ENCODE peak calls at places on chromosomes 6 and 20, in seven cellular contexts. One of them, this sample, is unnamed.

GRCh38 chr20:5056801-5057599 is 55.7 kb upstream of the SLC23A2 start:
- DNase-seq in heart right ventricle: peak; percentile 22
- DNase-seq in esophagus squamous epithelium: no peak
- DNase-seq in heart left ventricle: peak; percentile 36
- DNase-seq in hepatocyte: no peak
- DNase-seq in CD8-positive, alpha-beta memory T cell: peak; percentile 85
- DNase-seq in ovary: no peak
- DNase-seq in this sample: peak; percentile 39

GRCh38 chr6:15320683-15321082 is 74.8 kb downstream of the JARID2 start:
- DNase-seq in heart right ventricle: no peak
- DNase-seq in esophagus squamous epithelium: no peak
- DNase-seq in heart left ventricle: no peak
- DNase-seq in hepatocyte: no peak
- DNase-seq in CD8-positive, alpha-beta memory T cell: no peak
- DNase-seq in ovary: no peak
- DNase-seq in this sample: no peak

GRCh38 chr6:54474898-54475297 is 166.7 kb downstream of the TINAG start:
- DNase-seq in heart right ventricle: no peak
- DNase-seq in esophagus squamous epithelium: no peak
- DNase-seq in heart left ventricle: no peak
- DNase-seq in hepatocyte: no peak
- DNase-seq in CD8-positive, alpha-beta memory T cell: no peak
- DNase-seq in ovary: no peak
- DNase-seq in this sample: no peak

GRCh38 chr6:103995571-103995970 is 864.1 kb downstream of the HACE1 start:
- DNase-seq in heart right ventricle: no peak
- DNase-seq in esophagus squamous epithelium: no peak
- DNase-seq in heart left ventricle: no peak
- DNase-seq in hepatocyte: no peak
- DNase-seq in CD8-positive, alpha-beta memory T cell: no peak
- DNase-seq in ovary: no peak
- DNase-seq in this sample: no peak

GRCh38 chr20:9422335-9422734 is 92.1 kb upstream of the LAMP5 start:
- DNase-seq in heart right ventricle: no peak
- DNase-seq in esophagus squamous epithelium: no peak
- DNase-seq in heart left ventricle: no peak
- DNase-seq in hepatocyte: no peak
- DNase-seq in CD8-positive, alpha-beta memory T cell: no peak
- DNase-seq in ovary: no peak
- DNase-seq in this sample: no peak

GRCh38 chr20:10288421-10288820 is 69.8 kb downstream of the SNAP25 start:
- DNase-seq in heart right ventricle: no peak
- DNase-seq in esophagus squamous epithelium: no peak
- DNase-seq in heart left ventricle: no peak
- DNase-seq in hepatocyte: no peak
- DNase-seq in CD8-positive, alpha-beta memory T cell: no peak
- DNase-seq in ovary: no peak
- DNase-seq in this sample: no peak

GRCh38 chr6:106098383-106099234 is 12.5 kb downstream of the PRDM1 start:
- DNase-seq in heart right ventricle: peak; percentile 50
- DNase-seq in esophagus squamous epithelium: no peak
- DNase-seq in heart left ventricle: peak; percentile 45
- DNase-seq in hepatocyte: peak; percentile 66
- DNase-seq in CD8-positive, alpha-beta memory T cell: peak; percentile 83
- DNase-seq in ovary: no peak
- DNase-seq in this sample: no peak

GRCh38 chr20:48017992-48018391 is 232.7 kb upstream of the SULF2 start:
- DNase-seq in heart right ventricle: no peak
- DNase-seq in esophagus squamous epithelium: no peak
- DNase-seq in heart left ventricle: no peak
- DNase-seq in hepatocyte: no peak
- DNase-seq in CD8-positive, alpha-beta memory T cell: no peak
- DNase-seq in ovary: no peak
- DNase-seq in this sample: no peak

DNA sequence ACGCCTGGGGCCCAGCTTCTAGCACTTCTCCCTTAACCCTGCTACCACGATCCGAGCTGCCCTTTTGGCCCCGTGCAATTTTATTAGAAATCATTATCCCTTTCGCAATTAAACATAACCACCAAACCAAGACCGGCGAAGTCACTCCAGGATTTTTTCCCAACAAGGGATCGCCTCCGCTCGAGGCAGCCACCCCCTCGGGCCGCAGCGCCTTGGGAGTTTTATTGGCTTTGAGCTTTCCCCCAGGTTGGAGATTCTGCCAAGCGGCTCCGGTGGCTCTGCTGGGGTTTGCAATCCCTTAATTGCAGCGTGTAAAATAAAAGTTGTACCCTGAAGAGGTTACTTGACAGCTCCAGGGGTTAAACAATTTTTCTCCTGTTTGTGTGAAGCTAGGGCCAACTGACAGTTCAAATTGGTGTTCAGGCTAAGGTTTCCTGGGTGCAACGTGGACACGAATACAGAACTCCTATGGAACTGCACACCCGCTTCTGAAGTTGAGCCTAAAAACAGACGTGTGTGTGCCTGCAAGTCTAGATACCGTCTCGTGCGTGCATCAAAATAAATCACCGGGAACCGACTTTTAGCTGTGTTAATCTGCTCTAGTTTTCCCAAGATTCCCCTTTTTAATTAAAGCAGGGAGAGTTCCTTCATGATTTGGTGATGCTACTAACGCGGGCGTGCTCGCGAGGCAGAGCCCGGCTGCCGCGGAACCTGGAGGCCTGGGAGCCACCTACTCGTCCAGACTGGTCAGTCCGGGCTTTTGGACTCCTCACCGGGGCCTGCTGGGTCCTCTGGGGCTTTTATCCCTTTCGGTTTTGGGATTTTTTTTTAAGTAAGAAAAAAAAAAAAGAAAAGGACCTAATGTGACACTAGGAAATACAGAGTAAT is 963 bp upstream of the TFAP2A start:
- DNase-seq in heart right ventricle: no peak
- DNase-seq in esophagus squamous epithelium: no peak
- DNase-seq in heart left ventricle: no peak
- DNase-seq in hepatocyte: no peak
- DNase-seq in CD8-positive, alpha-beta memory T cell: no peak
- DNase-seq in ovary: no peak
- DNase-seq in this sample: no peak
- H3K4me1 ChIP-seq in heart right ventricle: peaks cover 55% of the 10 kb centered on the region
- H3K4me1 ChIP-seq in esophagus squamous epithelium: peaks cover 39% of the 10 kb centered on the region
- H3K4me1 ChIP-seq in heart left ventricle: peaks cover 72% of the 10 kb centered on the region
- H3K4me1 ChIP-seq in hepatocyte: peaks cover 15% of the 10 kb centered on the region
- H3K4me1 ChIP-seq in CD8-positive, alpha-beta memory T cell: peaks cover 27% of the 10 kb centered on the region
- H3K4me1 ChIP-seq in ovary: peaks cover 18% of the 10 kb centered on the region
- H3K4me1 ChIP-seq in this sample: peaks cover 75% of the 10 kb centered on the region

DNA sequence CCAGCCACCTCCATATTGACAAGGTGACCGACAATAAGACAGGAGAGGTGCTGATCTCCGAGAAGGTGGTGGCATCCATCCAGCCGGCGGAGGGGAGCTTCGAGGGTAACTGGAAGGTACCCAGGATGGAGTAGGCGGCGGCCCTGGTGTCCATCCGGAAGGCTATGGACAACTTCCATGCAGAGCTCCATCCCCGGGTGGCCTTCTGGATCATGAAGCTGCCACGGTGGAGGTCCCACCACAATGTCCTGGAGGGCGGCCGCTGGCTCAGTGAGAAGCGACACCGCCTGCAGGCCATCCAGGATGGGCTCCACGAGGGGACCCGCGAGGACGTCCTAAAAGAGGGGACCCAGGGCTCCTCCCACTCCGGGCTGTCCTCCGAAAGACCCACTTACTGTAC is 17.0 kb downstream of the DEFB115 start:
- DNase-seq in heart right ventricle: no peak
- DNase-seq in esophagus squamous epithelium: no peak
- DNase-seq in heart left ventricle: no peak
- DNase-seq in hepatocyte: no peak
- DNase-seq in CD8-positive, alpha-beta memory T cell: no peak
- DNase-seq in ovary: no peak
- DNase-seq in this sample: no peak
- H3K9me3 ChIP-seq in heart right ventricle: no peaks in the 10 kb centered on the region
- H3K9me3 ChIP-seq in esophagus squamous epithelium: no peaks in the 10 kb centered on the region
- H3K9me3 ChIP-seq in heart left ventricle: no peaks in the 10 kb centered on the region
- H3K9me3 ChIP-seq in hepatocyte: peaks cover 13% of the 10 kb centered on the region
- H3K9me3 ChIP-seq in CD8-positive, alpha-beta memory T cell: no peaks in the 10 kb centered on the region
- H3K9me3 ChIP-seq in ovary: peaks cover 7% of the 10 kb centered on the region
- H3K9me3 ChIP-seq in this sample: peaks cover 59% of the 10 kb centered on the region

GRCh38 chr6:126427713-126428112 is 87.8 kb downstream of the CENPW start:
- DNase-seq in heart right ventricle: no peak
- DNase-seq in esophagus squamous epithelium: no peak
- DNase-seq in heart left ventricle: no peak
- DNase-seq in hepatocyte: peak; percentile 7
- DNase-seq in CD8-positive, alpha-beta memory T cell: no peak
- DNase-seq in ovary: no peak
- DNase-seq in this sample: no peak
- H3K4me1 ChIP-seq in heart right ventricle: no peaks in the 10 kb centered on the region
- H3K4me1 ChIP-seq in esophagus squamous epithelium: no peaks in the 10 kb centered on the region
- H3K4me1 ChIP-seq in heart left ventricle: no peaks in the 10 kb centered on the region
- H3K4me1 ChIP-seq in hepatocyte: no peaks in the 10 kb centered on the region
- H3K4me1 ChIP-seq in CD8-positive, alpha-beta memory T cell: no peaks in the 10 kb centered on the region
- H3K4me1 ChIP-seq in ovary: no peaks in the 10 kb centered on the region
- H3K4me1 ChIP-seq in this sample: no peaks in the 10 kb centered on the region

DNA sequence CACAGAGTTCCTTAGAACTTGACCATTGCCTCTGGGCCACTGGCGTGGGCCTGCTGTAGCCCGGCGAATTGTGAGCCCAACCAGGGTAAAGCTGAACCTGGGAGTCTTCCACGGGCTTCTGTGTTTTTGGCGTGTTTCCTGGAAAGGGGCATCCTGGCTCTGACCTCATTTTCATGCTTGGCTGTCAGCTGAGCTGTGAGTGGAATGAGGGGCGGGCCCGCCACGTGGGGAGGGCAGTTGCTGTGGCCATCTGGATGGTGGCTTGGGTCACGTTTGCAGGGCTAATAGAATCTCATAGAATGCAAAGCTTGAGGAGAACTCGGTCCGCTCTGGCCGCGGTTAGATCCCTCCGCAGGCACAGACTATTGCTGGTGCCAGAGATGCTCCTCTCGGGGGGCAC is 263.0 kb downstream of the SMOC2 start:
- DNase-seq in heart right ventricle: no peak
- DNase-seq in esophagus squamous epithelium: no peak
- DNase-seq in heart left ventricle: no peak
- DNase-seq in hepatocyte: no peak
- DNase-seq in CD8-positive, alpha-beta memory T cell: no peak
- DNase-seq in ovary: peak; percentile 72
- DNase-seq in this sample: no peak
- H3K9me3 ChIP-seq in heart right ventricle: no peaks in the 10 kb centered on the region
- H3K9me3 ChIP-seq in esophagus squamous epithelium: no peaks in the 10 kb centered on the region
- H3K9me3 ChIP-seq in heart left ventricle: no peaks in the 10 kb centered on the region
- H3K9me3 ChIP-seq in hepatocyte: no peaks in the 10 kb centered on the region
- H3K9me3 ChIP-seq in CD8-positive, alpha-beta memory T cell: no peaks in the 10 kb centered on the region
- H3K9me3 ChIP-seq in ovary: no peaks in the 10 kb centered on the region
- H3K9me3 ChIP-seq in this sample: no peaks in the 10 kb centered on the region

GRCh38 chr20:2302369-2302768 is 6.6 kb downstream of the TGM3 start:
- DNase-seq in heart right ventricle: no peak
- DNase-seq in esophagus squamous epithelium: no peak
- DNase-seq in heart left ventricle: no peak
- DNase-seq in hepatocyte: no peak
- DNase-seq in CD8-positive, alpha-beta memory T cell: no peak
- DNase-seq in ovary: no peak
- DNase-seq in this sample: no peak
- H3K4me1 ChIP-seq in heart right ventricle: no peaks in the 10 kb centered on the region
- H3K4me1 ChIP-seq in esophagus squamous epithelium: no peaks in the 10 kb centered on the region
- H3K4me1 ChIP-seq in heart left ventricle: no peaks in the 10 kb centered on the region
- H3K4me1 ChIP-seq in hepatocyte: peaks cover 18% of the 10 kb centered on the region
- H3K4me1 ChIP-seq in CD8-positive, alpha-beta memory T cell: no peaks in the 10 kb centered on the region
- H3K4me1 ChIP-seq in ovary: no peaks in the 10 kb centered on the region
- H3K4me1 ChIP-seq in this sample: no peaks in the 10 kb centered on the region

This sample was measured in left ventricle myocardium inferior.